ENCODE peak calls at places on chromosomes 12 and 14, in five cellular contexts. Y is non-pigmented ciliary epithelial cell; J is HTR-8/SVneo; K is activated T-helper 1 cell treated with anti-CD3 and anti-CD28 coated beads, Interleukin-2, amount 50 U/mL, for 16 hours; O is heart left ventricle. B is an unnamed sample.

GRCh38 chr12:106127289-106128126 is 11.2 kb downstream of the NUAK1 start:
- DNase-seq in J (no peak), K (no peak), Y (no peak), O (no peak), B (no peak)

GRCh38 chr14:77593501-77593911 is 22.9 kb downstream of the SPTLC2 start:
- DNase-seq in O (no peak), Y (no peak), J (peak), K (no peak), B (no peak)

GRCh38 chr12:27221625-27222387 is 22.3 kb upstream of the STK38L start:
- DNase-seq in Y (no peak), K (no peak), O (no peak), J (no peak), B (no peak)

GRCh38 chr12:26471560-26471959 is 276.2 kb downstream of the SSPN start:
- DNase-seq in J (no peak), Y (no peak), K (no peak), O (no peak), B (no peak)

GRCh38 chr12:18926188-18926587 is 188.3 kb downstream of the CAPZA3 start:
- DNase-seq in J (no peak), K (no peak), Y (no peak), O (no peak), B (no peak)

GRCh38 chr12:11901687-11902524 is 168.8 kb upstream of the BCL2L14 start:
- DNase-seq in O (no peak), Y (no peak), K (no peak), J (no peak), B (no peak)

GRCh38 chr12:89907659-89908058 is 199.0 kb upstream of the ATP2B1 start:
- DNase-seq in K (no peak), Y (no peak), O (no peak), J (no peak), B (no peak)

GRCh38 chr12:968561-968960 is 19.1 kb upstream of the RAD52 start:
- DNase-seq in O (no peak), J (no peak), K (no peak), Y (no peak), B (no peak)

GRCh38 chr14:89771251-89771650 is 183.3 kb downstream of the EFCAB11 start:
- DNase-seq in Y (no peak), K (no peak), J (no peak), O (no peak), B (no peak)

GRCh38 chr12:45357547-45358417 is 141.9 kb downstream of the ANO6 start:
- DNase-seq in K (no peak), O (peak), Y (no peak), J (no peak), B (peak)

GRCh38 chr12:6074394-6074793 is 50.1 kb downstream of the VWF start:
- DNase-seq in J (no peak), O (no peak), Y (no peak), K (no peak), B (peak)

GRCh38 chr12:31588976-31589375 is 2.0 kb downstream of the DENND5B start:
- DNase-seq in J (no peak), K (no peak), O (no peak), Y (no peak), B (no peak)

GRCh38 chr12:91985002-91985767 is 160.5 kb downstream of the BTG1 start:
- DNase-seq in K (no peak), Y (no peak), J (no peak), O (no peak), B (no peak)

GRCh38 chr14:103549361-103550311 is 12.8 kb downstream of the BAG5 start:
- DNase-seq in J (no peak), K (no peak), Y (no peak), O (peak), B (peak)

GRCh38 chr14:78491015-78491414 is 320.8 kb downstream of the NRXN3 start:
- DNase-seq in K (no peak), O (no peak), J (no peak), Y (no peak), B (no peak)

GRCh38 chr12:5078423-5078822 is 34.7 kb downstream of the KCNA5 start:
- DNase-seq in O (peak), J (no peak), K (no peak), Y (no peak), B (peak)

GRCh38 chr12:114936148-114937099 is 252.4 kb upstream of the TBX3 start:
- DNase-seq in K (no peak), J (peak), Y (no peak), O (no peak), B (no peak)

GRCh38 chr12:751192-751827 is 1.1 kb upstream of the WNK1 start:
- DNase-seq in Y (peak), J (peak), K (peak), O (peak), B (peak)

GRCh38 chr14:30949651-30950050 is 75.3 kb downstream of the COCH start:
- DNase-seq in Y (no peak), O (no peak), J (no peak), K (no peak), B (no peak)

GRCh38 chr12:93373847-93374723 is 3.6 kb upstream of the NUDT4 start:
- DNase-seq in O (no peak), J (no peak), Y (no peak), K (no peak), B (no peak)

GRCh38 chr14:23284654-23285529 is 1.0 kb downstream of the HOMEZ start:
- DNase-seq in Y (no peak), J (no peak), O (no peak), K (no peak), B (no peak)

GRCh38 chr14:34711169-34711568 is 3.2 kb downstream of the CFL2 start:
- DNase-seq in Y (peak), J (peak), O (peak), K (no peak), B (no peak)

GRCh38 chr12:10170199-10170598 is 1.7 kb downstream of the OLR1 start:
- DNase-seq in J (peak), K (no peak), O (no peak), Y (no peak), B (no peak)

GRCh38 chr14:83419420-83419819 is 1885.8 kb upstream of the SEL1L start:
- DNase-seq in J (no peak), O (no peak), K (no peak), Y (no peak), B (no peak)

GRCh38 chr12:58419905-58420304 is 478.5 kb downstream of the ATP23 start:
- DNase-seq in K (no peak), Y (no peak), O (no peak), J (no peak), B (no peak)